ENCODE peak calls at places on chromosomes 13 and 19, in four cellular contexts. H, Z, B and F are unnamed samples.

GRCh38 chr19:15010497-15011255 is 31.0 kb upstream of the SLC1A6 start:
- DNase-seq in H (no peak), Z (no peak), B (no peak), F (no peak)

GRCh38 chr19:10000171-10000826 is 10.0 kb downstream of the COL5A3 start:
- DNase-seq in H (peak; percentile 77), Z (peak; percentile 47), B (peak; percentile 74), F (no peak)

GRCh38 chr19:40570313-40571004 is 6.2 kb upstream of the SHKBP1 start:
- DNase-seq in H (peak; percentile 100), Z (peak; percentile 97), B (peak; percentile 100), F (peak; percentile 95)

GRCh38 chr19:42290523-42291436 is 11.2 kb upstream of the PRR19 start:
- DNase-seq in H (no peak), Z (no peak), B (peak; percentile 95), F (no peak)

GRCh38 chr13:79803939-79804487 is 323.1 kb downstream of the NDFIP2 start:
- DNase-seq in H (no peak), Z (no peak), B (no peak), F (no peak)

GRCh38 chr13:48827709-48828108 is 148.0 kb upstream of the FNDC3A start:
- DNase-seq in H (no peak), Z (no peak), B (no peak), F (no peak)

GRCh38 chr19:38665219-38665931 is 17.9 kb downstream of the ACTN4 start:
- DNase-seq in H (no peak), Z (no peak), B (no peak), F (no peak)

GRCh38 chr19:33416307-33417215 is 43.1 kb downstream of the CEBPG start:
- DNase-seq in H (peak; percentile 72), Z (peak; percentile 50), B (peak; percentile 99), F (peak; percentile 3)

GRCh38 chr13:74132152-74132767 is 1.9 kb downstream of the KLF12 start:
- DNase-seq in H (peak; percentile 25), Z (no peak), B (no peak), F (no peak)

GRCh38 chr13:25180795-25181537 is 8.9 kb upstream of the AMER2 start:
- DNase-seq in H (no peak), Z (no peak), B (no peak), F (no peak)

GRCh38 chr19:35248310-35249145 is at the start of gene LSR:
- DNase-seq in H (no peak), Z (peak; percentile 92), B (peak; percentile 69), F (no peak)

GRCh38 chr13:49791214-49791752 is 1.2 kb downstream of the KPNA3 start:
- DNase-seq in H (peak; percentile 41), Z (peak; percentile 61), B (no peak), F (no peak)

GRCh38 chr19:14563989-14564650 is 7.7 kb downstream of the NDUFB7 start:
- DNase-seq in H (peak; percentile 49), Z (no peak), B (peak; percentile 11), F (no peak)

GRCh38 chr13:30112602-30113435 is 194.5 kb downstream of the KATNAL1 start:
- DNase-seq in H (peak; percentile 88), Z (peak; percentile 71), B (peak; percentile 61), F (no peak)

GRCh38 chr19:28563964-28564914 is 648.7 kb downstream of the UQCRFS1 start:
- DNase-seq in H (no peak), Z (no peak), B (no peak), F (no peak)

GRCh38 chr19:50514346-50515167 is 844 bp upstream of the ASPDH start:
- DNase-seq in H (no peak), Z (peak; percentile 47), B (no peak), F (no peak)

GRCh38 chr19:8451885-8452284 is 7.1 kb downstream of the HNRNPM start:
- DNase-seq in H (peak; percentile 57), Z (no peak), B (peak; percentile 38), F (no peak)

GRCh38 chr13:113937497-113938140 is 36.3 kb downstream of the C13orf46 start:
- DNase-seq in H (no peak), Z (no peak), B (no peak), F (no peak)

GRCh38 chr19:37953576-37954303 is 46.7 kb downstream of the SIPA1L3 start:
- DNase-seq in H (peak; percentile 36), Z (no peak), B (no peak), F (peak; percentile 18)

GRCh38 chr13:75876371-75877050 is 240.4 kb downstream of the LMO7 start:
- DNase-seq in H (peak; percentile 80), Z (peak; percentile 28), B (peak; percentile 33), F (peak; percentile 32)

GRCh38 chr13:111945086-111945485 is 121.9 kb upstream of the SOX1 start:
- DNase-seq in H (no peak), Z (no peak), B (no peak), F (no peak)

GRCh38 chr13:21466527-21466926 is 7.4 kb upstream of the ZDHHC20 start:
- DNase-seq in H (no peak), Z (no peak), B (no peak), F (no peak)

GRCh38 chr19:46818812-46819211 is 30.4 kb upstream of the SLC1A5 start:
- DNase-seq in H (peak; percentile 49), Z (no peak), B (no peak), F (no peak)

GRCh38 chr13:25409938-25410337 is 38.2 kb downstream of the ATP8A2 start:
- DNase-seq in H (no peak), Z (no peak), B (no peak), F (no peak)

GRCh38 chr13:82257790-82258507 is 1624.3 kb downstream of the SLITRK1 start:
- DNase-seq in H (no peak), Z (no peak), B (no peak), F (no peak)

GRCh38 chr19:34180709-34181108 is 8.4 kb downstream of the LSM14A start:
- DNase-seq in H (no peak), Z (no peak), B (no peak), F (no peak)